ENCODE peak calls at places on chromosomes 7 and 10, in five cellular contexts. One of them, this sample, is unnamed.

GRCh38 chr7:107373354-107373753 is 96.5 kb upstream of the GPR22 start:
- DNase-seq in nephron progenitor cell: no peak
- DNase-seq in mesothelial cell of epicardium: no peak
- DNase-seq in A673: no peak
- DNase-seq in cardiac fibroblast: no peak
- DNase-seq in this sample: no peak

GRCh38 chr7:33831389-33832118 is 73.8 kb upstream of the BMPER start:
- DNase-seq in nephron progenitor cell: no peak
- DNase-seq in mesothelial cell of epicardium: no peak
- DNase-seq in A673: no peak
- DNase-seq in cardiac fibroblast: peak
- DNase-seq in this sample: no peak

GRCh38 chr7:139088268-139088667 is 21.3 kb downstream of the ZC3HAV1 start:
- DNase-seq in nephron progenitor cell: no peak
- DNase-seq in mesothelial cell of epicardium: no peak
- DNase-seq in A673: no peak
- DNase-seq in cardiac fibroblast: no peak
- DNase-seq in this sample: no peak

GRCh38 chr7:108181073-108181985 is 51.2 kb upstream of the LAMB4 start:
- DNase-seq in nephron progenitor cell: peak
- DNase-seq in mesothelial cell of epicardium: no peak
- DNase-seq in A673: peak
- DNase-seq in cardiac fibroblast: peak
- DNase-seq in this sample: no peak

GRCh38 chr10:112811741-112812551 is 138.1 kb upstream of the TCF7L2 start:
- DNase-seq in nephron progenitor cell: no peak
- DNase-seq in mesothelial cell of epicardium: no peak
- DNase-seq in A673: peak
- DNase-seq in cardiac fibroblast: peak
- DNase-seq in this sample: no peak

GRCh38 chr10:3455385-3456334 is 283.1 kb upstream of the PITRM1 start:
- DNase-seq in nephron progenitor cell: no peak
- DNase-seq in mesothelial cell of epicardium: no peak
- DNase-seq in A673: no peak
- DNase-seq in cardiac fibroblast: peak
- DNase-seq in this sample: no peak

GRCh38 chr7:98879198-98879988 is 1.1 kb downstream of the TRRAP start:
- DNase-seq in nephron progenitor cell: no peak
- DNase-seq in mesothelial cell of epicardium: no peak
- DNase-seq in A673: no peak
- DNase-seq in cardiac fibroblast: peak
- DNase-seq in this sample: peak

GRCh38 chr7:73974101-73974947 is 53.6 kb upstream of the ELN start:
- DNase-seq in nephron progenitor cell: no peak
- DNase-seq in mesothelial cell of epicardium: no peak
- DNase-seq in A673: no peak
- DNase-seq in cardiac fibroblast: no peak
- DNase-seq in this sample: peak

DNA sequence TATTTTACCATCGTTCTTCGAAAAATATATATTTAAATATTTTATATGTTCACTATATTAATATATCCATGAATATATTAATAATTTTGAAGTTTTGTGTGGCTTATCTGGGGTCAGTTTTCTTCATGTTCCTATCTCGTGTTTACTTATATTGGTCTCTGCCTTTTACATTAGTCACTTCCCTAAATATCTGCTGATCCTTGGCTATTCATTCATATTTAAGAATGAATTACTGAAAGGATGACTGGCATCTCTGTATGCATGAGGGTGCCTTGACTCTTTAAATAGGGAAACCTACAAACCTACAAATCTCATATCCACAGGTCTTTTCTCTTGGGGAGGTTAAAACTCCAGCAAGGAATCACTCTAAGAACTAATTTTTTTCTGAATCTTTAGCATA is 143.9 kb downstream of the ZNF22 start:
- DNase-seq in nephron progenitor cell: no peak
- DNase-seq in mesothelial cell of epicardium: no peak
- DNase-seq in A673: no peak
- DNase-seq in cardiac fibroblast: peak
- DNase-seq in this sample: no peak
- TF ChIP-seq CTCF in nephron progenitor cell: no peak
- TF ChIP-seq CTCF in mesothelial cell of epicardium: no peak
- TF ChIP-seq CTCF in A673: no peak
- TF ChIP-seq CTCF in cardiac fibroblast: no peak
- TF ChIP-seq CTCF in this sample: no peak

GRCh38 chr7:129607471-129608120 is 3.9 kb upstream of the NRF1 start:
- DNase-seq in nephron progenitor cell: peak
- DNase-seq in mesothelial cell of epicardium: no peak
- DNase-seq in A673: peak
- DNase-seq in cardiac fibroblast: peak
- DNase-seq in this sample: peak
- TF ChIP-seq CTCF in nephron progenitor cell: peak
- TF ChIP-seq CTCF in mesothelial cell of epicardium: no peak
- TF ChIP-seq CTCF in A673: peak
- TF ChIP-seq CTCF in cardiac fibroblast: peak
- TF ChIP-seq CTCF in this sample: peak

DNA sequence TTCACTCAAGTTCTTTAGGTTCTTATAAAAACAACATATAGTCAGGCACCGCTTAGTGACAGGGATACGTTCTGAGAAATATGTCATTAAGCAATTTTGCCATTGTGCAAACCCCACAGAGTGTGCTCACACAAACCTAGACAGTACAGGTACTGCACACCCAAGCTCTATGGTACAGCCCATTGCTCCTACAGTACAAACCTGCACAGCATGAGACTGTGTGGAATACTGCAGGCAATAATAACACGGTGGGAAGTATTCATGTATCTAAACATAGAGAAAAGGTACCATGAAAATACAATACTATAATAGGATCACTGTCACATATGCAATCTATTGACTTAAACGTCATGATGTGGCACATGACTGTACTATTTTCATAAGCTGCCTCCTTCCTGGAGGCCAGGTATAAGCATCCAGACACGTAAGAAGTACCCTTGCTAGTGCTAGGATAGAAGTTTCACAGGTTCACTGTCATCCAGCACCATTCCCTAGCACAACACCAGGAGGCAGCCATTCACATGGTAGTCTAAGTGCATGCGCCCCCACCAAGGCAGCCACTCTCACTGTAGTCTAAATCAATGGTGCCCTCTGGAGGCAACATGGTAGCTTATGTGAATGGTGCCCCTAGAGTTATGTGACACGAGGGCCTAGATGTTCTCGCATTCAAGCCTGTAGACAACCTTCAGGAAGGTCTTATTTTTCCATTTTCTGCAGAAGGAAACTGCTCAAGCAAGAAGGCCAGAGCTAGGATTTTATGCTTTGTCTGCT is 98.5 kb downstream of the ARHGAP22 start:
- DNase-seq in nephron progenitor cell: no peak
- DNase-seq in mesothelial cell of epicardium: no peak
- DNase-seq in A673: peak
- DNase-seq in cardiac fibroblast: peak
- DNase-seq in this sample: no peak
- TF ChIP-seq CTCF in nephron progenitor cell: no peak
- TF ChIP-seq CTCF in mesothelial cell of epicardium: no peak
- TF ChIP-seq CTCF in A673: peak
- TF ChIP-seq CTCF in cardiac fibroblast: peak
- TF ChIP-seq CTCF in this sample: no peak

DNA sequence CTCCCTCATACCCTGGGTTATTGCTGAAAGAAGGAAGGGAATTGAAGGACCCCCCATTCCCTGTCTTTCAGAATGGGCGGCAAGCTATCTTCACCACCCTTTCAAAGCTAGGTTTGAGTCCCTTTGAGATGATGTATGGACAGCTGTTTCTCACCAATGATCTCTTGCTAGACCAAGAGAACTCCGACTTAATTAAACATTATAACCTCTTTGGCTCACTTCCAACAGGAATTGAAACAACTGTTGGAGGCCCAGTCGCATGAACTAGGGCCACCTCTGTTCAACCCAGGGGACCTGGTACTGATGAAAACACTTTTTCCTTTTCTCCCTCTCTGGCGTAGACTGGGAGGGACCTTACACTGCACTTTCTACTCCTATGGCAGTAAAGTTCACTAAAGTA is 110.6 kb downstream of the ITGB8 start:
- DNase-seq in nephron progenitor cell: no peak
- DNase-seq in mesothelial cell of epicardium: no peak
- DNase-seq in A673: no peak
- DNase-seq in cardiac fibroblast: no peak
- DNase-seq in this sample: no peak
- TF ChIP-seq CTCF in nephron progenitor cell: no peak
- TF ChIP-seq CTCF in mesothelial cell of epicardium: no peak
- TF ChIP-seq CTCF in A673: no peak
- TF ChIP-seq CTCF in cardiac fibroblast: no peak
- TF ChIP-seq CTCF in this sample: no peak

DNA sequence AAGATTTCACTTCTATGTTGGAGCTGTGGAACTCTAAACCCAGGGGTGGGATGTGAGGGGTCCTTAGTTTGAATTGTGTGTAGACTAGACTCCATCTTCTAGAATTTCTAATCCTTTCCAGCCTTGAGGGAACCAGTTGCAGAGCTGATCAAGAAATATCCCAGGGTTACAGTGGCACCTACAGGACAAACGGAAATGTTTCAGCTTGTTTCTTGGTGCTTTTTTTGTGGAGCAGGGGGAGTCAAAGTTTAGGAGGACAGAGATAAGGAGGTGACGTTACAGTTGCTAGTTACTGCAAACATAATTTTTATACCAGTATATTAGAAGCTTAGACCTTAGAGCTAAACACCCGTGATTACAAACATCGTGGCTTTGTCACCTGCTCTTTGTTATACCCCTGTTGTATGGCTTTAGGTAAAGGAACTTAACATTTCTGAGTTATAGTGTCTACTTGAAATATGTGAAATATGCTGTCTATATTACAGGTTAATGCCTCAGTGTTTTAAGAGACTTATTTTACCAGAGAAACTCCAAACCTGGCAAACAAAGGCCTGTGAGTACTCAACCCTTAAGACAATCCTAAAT is 84.5 kb upstream of the DYNC1I1 start:
- DNase-seq in nephron progenitor cell: peak
- DNase-seq in mesothelial cell of epicardium: no peak
- DNase-seq in A673: peak
- DNase-seq in cardiac fibroblast: peak
- DNase-seq in this sample: no peak
- TF ChIP-seq CTCF in nephron progenitor cell: peak
- TF ChIP-seq CTCF in mesothelial cell of epicardium: peak
- TF ChIP-seq CTCF in A673: peak
- TF ChIP-seq CTCF in cardiac fibroblast: peak
- TF ChIP-seq CTCF in this sample: peak

GRCh38 chr10:120824864-120825263 is 26.3 kb upstream of the WDR11 start:
- DNase-seq in nephron progenitor cell: peak
- DNase-seq in mesothelial cell of epicardium: no peak
- DNase-seq in A673: peak
- DNase-seq in cardiac fibroblast: peak
- DNase-seq in this sample: no peak
- TF ChIP-seq CTCF in nephron progenitor cell: peak
- TF ChIP-seq CTCF in mesothelial cell of epicardium: peak
- TF ChIP-seq CTCF in A673: peak
- TF ChIP-seq CTCF in cardiac fibroblast: no peak
- TF ChIP-seq CTCF in this sample: no peak